ENCODE peak calls at places on chromosomes 16 and 17, in five cellular contexts. X is sigmoid colon, C is breast epithelium, B is heart right ventricle, P is neural progenitor cell. Y is an unnamed sample. For H3K4me1, the result is how much of the 10 kb centered on the place peaks cover.

GRCh38 chr16:20849587-20850390 is 43.5 kb downstream of the REXO5 start:
- DNase-seq in X (peak), C (peak), B (peak), P (peak), Y (peak)

GRCh38 chr17:77684803-77685580 is 273.5 kb upstream of the TNRC6C start:
- DNase-seq in X (peak), C (no peak), B (no peak), P (no peak), Y (no peak)

GRCh38 chr17:64213995-64214507 is 49.0 kb downstream of the TEX2 start:
- DNase-seq in X (no peak), C (no peak), B (no peak), P (no peak), Y (no peak)

GRCh38 chr16:3029499-3030127 is 5.8 kb downstream of the THOC6 start:
- DNase-seq in X (no peak), C (no peak), B (no peak), P (no peak), Y (no peak)

GRCh38 chr16:86010680-86011141 is 111.7 kb downstream of the IRF8 start:
- DNase-seq in X (peak), C (no peak), B (no peak), P (no peak), Y (no peak)

GRCh38 chr16:51382215-51382614 is 231.1 kb upstream of the SALL1 start:
- DNase-seq in X (no peak), C (no peak), B (no peak), P (no peak), Y (no peak)

GRCh38 chr16:65244811-65245210 is 122.9 kb upstream of the CDH11 start:
- DNase-seq in X (no peak), C (no peak), B (no peak), P (no peak), Y (no peak)

GRCh38 chr16:69741951-69742904 is 12.5 kb downstream of the NOB1 start:
- DNase-seq in X (peak), C (peak), B (peak), P (no peak), Y (peak)

GRCh38 chr16:85327731-85328664 is 215.7 kb upstream of the CIBAR2 start:
- DNase-seq in X (no peak), C (no peak), B (no peak), P (peak), Y (no peak)

GRCh38 chr17:48639136-48639535 is 13.0 kb upstream of the HOXB9 start:
- DNase-seq in X (peak), C (no peak), B (no peak), P (no peak), Y (no peak)

DNA sequence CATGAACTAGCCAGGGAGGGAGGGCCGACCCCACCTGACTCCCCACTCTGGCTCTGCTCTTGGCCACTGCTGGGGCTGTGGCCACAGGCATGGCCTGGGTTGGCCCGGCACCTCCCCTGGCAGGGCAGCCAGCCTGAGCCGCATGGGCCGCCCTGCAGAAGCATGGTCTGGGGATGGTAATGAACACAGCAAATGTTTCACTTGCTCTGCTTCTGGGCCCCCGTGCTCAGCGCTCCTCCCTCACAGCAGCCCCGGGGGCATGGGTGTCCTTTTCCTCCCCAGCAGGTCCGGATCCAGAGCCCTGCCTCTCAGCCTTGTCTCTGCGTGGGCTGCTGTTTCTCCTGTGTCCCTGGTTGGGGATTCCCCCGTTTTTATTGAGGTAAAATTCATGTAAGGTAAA is 30.9 kb upstream of the KCNJ12 start:
- DNase-seq in X (no peak), C (no peak), B (no peak), P (no peak), Y (no peak)
- H3K4me1 ChIP-seq in X (under half), C (under half), B (under half), P (under half), Y (under half)

GRCh38 chr17:29170682-29171081 is 9.5 kb downstream of the MYO18A start:
- DNase-seq in X (no peak), C (no peak), B (no peak), P (no peak), Y (no peak)
- H3K4me1 ChIP-seq in X (under half), C (under half), B (under half), P (under half), Y (under half)

GRCh38 chr16:49546059-49546458 is 172.5 kb downstream of the C16orf78 start:
- DNase-seq in X (no peak), C (no peak), B (no peak), P (no peak), Y (no peak)

GRCh38 chr16:49545243-49545642 is 171.6 kb downstream of the C16orf78 start:
- DNase-seq in X (no peak), C (no peak), B (no peak), P (no peak), Y (no peak)

GRCh38 chr16:49543315-49543946 is 169.8 kb downstream of the C16orf78 start:
- DNase-seq in X (no peak), C (no peak), B (no peak), P (peak), Y (no peak)

GRCh38 chr16:49546735-49547134 is 173.1 kb downstream of the C16orf78 start:
- DNase-seq in X (no peak), C (no peak), B (no peak), P (peak), Y (no peak)

DNA sequence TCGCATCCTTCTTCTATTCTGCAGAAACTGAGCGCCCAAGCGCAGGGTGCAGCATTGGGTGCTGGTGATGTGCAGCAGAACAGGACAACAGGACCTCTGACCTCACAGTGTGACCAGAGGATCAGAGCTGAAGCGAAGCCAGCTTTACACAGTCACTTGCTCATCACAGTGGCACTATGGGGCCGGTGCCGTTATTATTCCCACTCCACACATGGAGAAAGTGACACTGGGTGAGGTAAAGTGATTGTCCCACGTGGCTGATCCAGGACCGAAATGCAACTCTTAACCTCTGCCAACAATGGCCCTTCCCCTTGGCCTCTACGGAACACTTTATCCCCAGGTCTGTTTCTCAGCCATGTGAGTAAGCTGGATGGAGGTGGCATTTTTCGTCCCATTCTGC is 171.2 kb downstream of the C16orf78 start:
- DNase-seq in X (no peak), C (no peak), B (no peak), P (no peak), Y (no peak)
- H3K4me1 ChIP-seq in X (under half), C (under half), B (under half), P (under half), Y (under half)

GRCh38 chr16:11791144-11791828 is 5.8 kb downstream of the ZC3H7A start:
- DNase-seq in X (no peak), C (no peak), B (no peak), P (peak), Y (no peak)
- H3K4me1 ChIP-seq in X (under half), C (under half), B (half or more), P (under half), Y (half or more)

Y was measured in tibial nerve.